ENCODE peak calls at places on chromosomes 2 and 18, in five cellular contexts. One of them, this sample, is unnamed.
A peak's percentile ranks its signal among the peaks of the same experiment; 100 is the strongest.

GRCh38 chr2:65402780-65403528 is 29.4 kb downstream of the SPRED2 start:
- DNase-seq in suprapubic skin: no peak
- DNase-seq in CD8-positive, alpha-beta memory T cell: no peak
- DNase-seq in fibroblast of the aortic adventitia: peak; percentile 90
- DNase-seq in hepatocyte: no peak
- DNase-seq in this sample: no peak

GRCh38 chr2:114807666-114808065 is 365.2 kb downstream of the DPP10 start:
- DNase-seq in hepatocyte: no peak
- DNase-seq in suprapubic skin: no peak
- DNase-seq in fibroblast of the aortic adventitia: no peak
- DNase-seq in CD8-positive, alpha-beta memory T cell: no peak
- DNase-seq in this sample: no peak

GRCh38 chr18:79948719-79949411 is 2.6 kb downstream of the SLC66A2 start:
- DNase-seq in hepatocyte: no peak
- DNase-seq in CD8-positive, alpha-beta memory T cell: no peak
- DNase-seq in suprapubic skin: peak; percentile 53
- DNase-seq in fibroblast of the aortic adventitia: no peak
- DNase-seq in this sample: no peak

GRCh38 chr2:74502720-74503505 is 3.5 kb upstream of the LBX2 start:
- DNase-seq in suprapubic skin: no peak
- DNase-seq in CD8-positive, alpha-beta memory T cell: no peak
- DNase-seq in fibroblast of the aortic adventitia: peak; percentile 86
- DNase-seq in hepatocyte: peak; percentile 92
- DNase-seq in this sample: no peak

GRCh38 chr18:62602706-62603105 is 79.9 kb downstream of the ZCCHC2 start:
- DNase-seq in fibroblast of the aortic adventitia: no peak
- DNase-seq in CD8-positive, alpha-beta memory T cell: no peak
- DNase-seq in suprapubic skin: no peak
- DNase-seq in hepatocyte: no peak
- DNase-seq in this sample: no peak

GRCh38 chr2:237196866-237197618 is 111.4 kb downstream of the COPS8 start:
- DNase-seq in CD8-positive, alpha-beta memory T cell: no peak
- DNase-seq in hepatocyte: no peak
- DNase-seq in fibroblast of the aortic adventitia: peak; percentile 79
- DNase-seq in suprapubic skin: no peak
- DNase-seq in this sample: no peak

GRCh38 chr2:223970343-223971128 is 13.3 kb downstream of the MRPL44 start:
- DNase-seq in fibroblast of the aortic adventitia: peak; percentile 85
- DNase-seq in hepatocyte: peak; percentile 70
- DNase-seq in suprapubic skin: no peak
- DNase-seq in CD8-positive, alpha-beta memory T cell: peak; percentile 48
- DNase-seq in this sample: no peak

GRCh38 chr2:1588051-1588993 is 156.0 kb downstream of the PXDN start:
- DNase-seq in hepatocyte: no peak
- DNase-seq in CD8-positive, alpha-beta memory T cell: no peak
- DNase-seq in suprapubic skin: no peak
- DNase-seq in fibroblast of the aortic adventitia: no peak
- DNase-seq in this sample: no peak

GRCh38 chr2:134132487-134132857 is 121.4 kb upstream of the MGAT5 start:
- DNase-seq in hepatocyte: no peak
- DNase-seq in fibroblast of the aortic adventitia: peak; percentile 8
- DNase-seq in suprapubic skin: no peak
- DNase-seq in CD8-positive, alpha-beta memory T cell: no peak
- DNase-seq in this sample: no peak

GRCh38 chr2:30404354-30405265 is 42.4 kb upstream of the LCLAT1 start:
- DNase-seq in hepatocyte: peak; percentile 51
- DNase-seq in suprapubic skin: no peak
- DNase-seq in fibroblast of the aortic adventitia: peak; percentile 89
- DNase-seq in CD8-positive, alpha-beta memory T cell: no peak
- DNase-seq in this sample: no peak

GRCh38 chr2:164972216-164972615 is 16.9 kb upstream of the SLC38A11 start:
- DNase-seq in hepatocyte: no peak
- DNase-seq in CD8-positive, alpha-beta memory T cell: no peak
- DNase-seq in fibroblast of the aortic adventitia: no peak
- DNase-seq in suprapubic skin: no peak
- DNase-seq in this sample: no peak
- H3K4me3 ChIP-seq in hepatocyte: no peak overlapping the region
- H3K4me3 ChIP-seq in CD8-positive, alpha-beta memory T cell: no peak overlapping the region
- H3K4me3 ChIP-seq in fibroblast of the aortic adventitia: no peak overlapping the region
- H3K4me3 ChIP-seq in suprapubic skin: no peak overlapping the region
- H3K4me3 ChIP-seq in this sample: no peak overlapping the region

GRCh38 chr2:218275368-218276072 is 5.2 kb downstream of the PNKD start:
- DNase-seq in fibroblast of the aortic adventitia: no peak
- DNase-seq in suprapubic skin: no peak
- DNase-seq in hepatocyte: no peak
- DNase-seq in CD8-positive, alpha-beta memory T cell: no peak
- DNase-seq in this sample: no peak

GRCh38 chr2:218271865-218272530 is 1.7 kb downstream of the PNKD start:
- DNase-seq in fibroblast of the aortic adventitia: no peak
- DNase-seq in CD8-positive, alpha-beta memory T cell: no peak
- DNase-seq in hepatocyte: no peak
- DNase-seq in suprapubic skin: no peak
- DNase-seq in this sample: no peak

GRCh38 chr2:218272531-218273212 is 2.4 kb downstream of the PNKD start:
- DNase-seq in CD8-positive, alpha-beta memory T cell: peak; percentile 74
- DNase-seq in suprapubic skin: peak; percentile 96
- DNase-seq in fibroblast of the aortic adventitia: peak; percentile 99
- DNase-seq in hepatocyte: peak; percentile 94
- DNase-seq in this sample: no peak

GRCh38 chr2:218274586-218274985 is 4.3 kb downstream of the PNKD start:
- DNase-seq in hepatocyte: no peak
- DNase-seq in CD8-positive, alpha-beta memory T cell: no peak
- DNase-seq in suprapubic skin: no peak
- DNase-seq in fibroblast of the aortic adventitia: no peak
- DNase-seq in this sample: no peak

DNA sequence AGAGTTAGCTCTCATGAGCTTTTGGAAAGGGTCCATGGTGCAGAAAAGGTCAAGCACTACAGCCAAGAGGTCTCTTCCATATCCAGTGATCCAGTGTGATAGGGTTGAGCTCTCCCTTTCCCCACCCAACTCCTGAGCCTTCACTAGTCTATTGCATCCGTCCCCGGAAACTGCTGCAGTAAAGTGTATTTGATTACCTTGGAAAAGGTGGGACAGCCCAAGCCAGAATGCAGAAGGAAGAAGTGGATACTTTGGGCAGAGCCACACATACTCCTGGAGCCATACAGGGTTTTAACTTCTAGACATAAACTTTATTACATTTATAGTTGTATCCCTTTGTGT is 3.6 kb downstream of the PNKD start:
- DNase-seq in suprapubic skin: no peak
- DNase-seq in CD8-positive, alpha-beta memory T cell: no peak
- DNase-seq in hepatocyte: no peak
- DNase-seq in fibroblast of the aortic adventitia: no peak
- DNase-seq in this sample: no peak
- H3K4me3 ChIP-seq in suprapubic skin: no peak overlapping the region
- H3K4me3 ChIP-seq in CD8-positive, alpha-beta memory T cell: no peak overlapping the region
- H3K4me3 ChIP-seq in hepatocyte: no peak overlapping the region
- H3K4me3 ChIP-seq in fibroblast of the aortic adventitia: no peak overlapping the region
- H3K4me3 ChIP-seq in this sample: no peak overlapping the region

DNA sequence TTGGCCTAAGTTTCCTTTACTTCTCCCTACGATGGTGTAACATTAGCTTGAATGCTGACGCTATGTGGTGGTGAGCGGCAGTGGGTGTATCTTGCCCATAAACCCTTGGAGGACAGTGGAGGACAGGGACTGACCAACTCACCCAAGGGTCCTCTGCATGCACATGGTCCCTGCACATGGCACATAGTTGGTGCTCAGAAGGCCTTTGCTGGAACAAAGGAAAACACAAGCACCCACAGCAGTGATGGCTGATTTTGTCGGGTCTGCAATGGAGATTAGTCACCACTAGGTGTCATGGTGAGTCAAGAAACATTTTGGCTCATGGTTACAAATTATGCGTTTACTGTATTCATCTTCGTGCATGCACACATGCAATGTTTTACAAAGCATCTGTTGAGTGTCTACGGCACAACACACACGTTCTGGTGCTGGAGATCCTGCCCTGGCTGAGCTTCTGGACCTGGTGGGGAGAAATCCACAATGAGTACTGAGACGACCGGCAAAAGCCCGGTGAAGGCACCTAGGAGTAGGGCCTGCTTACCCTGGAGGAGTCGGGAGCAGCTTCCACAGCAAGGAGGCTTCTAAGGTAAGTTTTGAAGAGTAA is 44.0 kb downstream of the PDCL3 start:
- DNase-seq in CD8-positive, alpha-beta memory T cell: peak; percentile 45
- DNase-seq in suprapubic skin: no peak
- DNase-seq in hepatocyte: peak; percentile 50
- DNase-seq in fibroblast of the aortic adventitia: peak; percentile 59
- DNase-seq in this sample: no peak
- H3K4me3 ChIP-seq in CD8-positive, alpha-beta memory T cell: no peak overlapping the region
- H3K4me3 ChIP-seq in suprapubic skin: no peak overlapping the region
- H3K4me3 ChIP-seq in hepatocyte: no peak overlapping the region
- H3K4me3 ChIP-seq in fibroblast of the aortic adventitia: no peak overlapping the region
- H3K4me3 ChIP-seq in this sample: no peak overlapping the region

GRCh38 chr2:37322368-37322767 is 2.3 kb downstream of the PRKD3 start:
- DNase-seq in CD8-positive, alpha-beta memory T cell: no peak
- DNase-seq in hepatocyte: no peak
- DNase-seq in fibroblast of the aortic adventitia: peak; percentile 62
- DNase-seq in suprapubic skin: no peak
- DNase-seq in this sample: no peak

GRCh38 chr2:37323770-37324535 is 680 bp downstream of the PRKD3 start:
- DNase-seq in CD8-positive, alpha-beta memory T cell: peak; percentile 62
- DNase-seq in suprapubic skin: no peak
- DNase-seq in fibroblast of the aortic adventitia: peak; percentile 50
- DNase-seq in hepatocyte: peak; percentile 44
- DNase-seq in this sample: no peak

GRCh38 chr2:37324536-37324785 is 172 bp downstream of the PRKD3 start:
- DNase-seq in fibroblast of the aortic adventitia: peak; percentile 72
- DNase-seq in CD8-positive, alpha-beta memory T cell: no peak
- DNase-seq in hepatocyte: peak; percentile 93
- DNase-seq in suprapubic skin: peak; percentile 89
- DNase-seq in this sample: no peak

GRCh38 chr2:37324786-37325624 is at the start of gene PRKD3:
- DNase-seq in hepatocyte: peak; percentile 52
- DNase-seq in CD8-positive, alpha-beta memory T cell: peak; percentile 71
- DNase-seq in suprapubic skin: peak; percentile 83
- DNase-seq in fibroblast of the aortic adventitia: peak; percentile 46
- DNase-seq in this sample: no peak

DNA sequence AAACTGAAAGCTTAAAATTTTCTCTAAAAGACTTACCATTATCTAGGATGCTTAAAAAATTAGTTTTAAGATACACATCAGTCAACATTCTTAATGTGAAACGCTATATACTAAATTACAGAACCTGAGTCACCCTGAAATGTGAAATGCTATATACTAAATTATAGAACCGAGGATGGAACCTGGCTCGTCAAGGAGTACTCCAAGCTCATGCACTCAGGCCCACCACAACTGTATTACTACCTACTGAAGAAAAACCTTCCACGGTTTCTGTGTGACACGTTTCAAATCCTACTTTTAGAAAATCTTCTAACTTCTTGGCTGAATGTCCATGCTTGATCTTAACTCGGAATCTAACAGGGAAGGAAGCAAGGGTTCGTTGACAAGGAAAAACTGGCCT is 1.5 kb downstream of the PRKD3 start:
- DNase-seq in suprapubic skin: no peak
- DNase-seq in CD8-positive, alpha-beta memory T cell: no peak
- DNase-seq in fibroblast of the aortic adventitia: peak; percentile 32
- DNase-seq in hepatocyte: no peak
- DNase-seq in this sample: no peak
- H3K4me3 ChIP-seq in suprapubic skin: peak overlapping the region; percentile 82
- H3K4me3 ChIP-seq in CD8-positive, alpha-beta memory T cell: peak overlapping the region; percentile 61
- H3K4me3 ChIP-seq in fibroblast of the aortic adventitia: peak overlapping the region; percentile 88
- H3K4me3 ChIP-seq in hepatocyte: peak overlapping the region; percentile 77
- H3K4me3 ChIP-seq in this sample: peak overlapping the region; percentile 77

GRCh38 chr18:12960395-12960794 is 12.6 kb downstream of the SEH1L start:
- DNase-seq in hepatocyte: no peak
- DNase-seq in fibroblast of the aortic adventitia: no peak
- DNase-seq in CD8-positive, alpha-beta memory T cell: no peak
- DNase-seq in suprapubic skin: no peak
- DNase-seq in this sample: no peak

GRCh38 chr18:12963069-12963468 is 15.3 kb downstream of the SEH1L start:
- DNase-seq in fibroblast of the aortic adventitia: no peak
- DNase-seq in suprapubic skin: no peak
- DNase-seq in hepatocyte: no peak
- DNase-seq in CD8-positive, alpha-beta memory T cell: no peak
- DNase-seq in this sample: no peak

GRCh38 chr18:12960846-12961397 is 13.1 kb downstream of the SEH1L start:
- DNase-seq in fibroblast of the aortic adventitia: no peak
- DNase-seq in suprapubic skin: no peak
- DNase-seq in CD8-positive, alpha-beta memory T cell: no peak
- DNase-seq in hepatocyte: peak; percentile 35
- DNase-seq in this sample: no peak

GRCh38 chr18:12958478-12958877 is 10.7 kb downstream of the SEH1L start:
- DNase-seq in hepatocyte: no peak
- DNase-seq in suprapubic skin: no peak
- DNase-seq in fibroblast of the aortic adventitia: no peak
- DNase-seq in CD8-positive, alpha-beta memory T cell: no peak
- DNase-seq in this sample: no peak
- H3K4me3 ChIP-seq in hepatocyte: no peak overlapping the region
- H3K4me3 ChIP-seq in suprapubic skin: no peak overlapping the region
- H3K4me3 ChIP-seq in fibroblast of the aortic adventitia: no peak overlapping the region
- H3K4me3 ChIP-seq in CD8-positive, alpha-beta memory T cell: no peak overlapping the region
- H3K4me3 ChIP-seq in this sample: no peak overlapping the region

DNA sequence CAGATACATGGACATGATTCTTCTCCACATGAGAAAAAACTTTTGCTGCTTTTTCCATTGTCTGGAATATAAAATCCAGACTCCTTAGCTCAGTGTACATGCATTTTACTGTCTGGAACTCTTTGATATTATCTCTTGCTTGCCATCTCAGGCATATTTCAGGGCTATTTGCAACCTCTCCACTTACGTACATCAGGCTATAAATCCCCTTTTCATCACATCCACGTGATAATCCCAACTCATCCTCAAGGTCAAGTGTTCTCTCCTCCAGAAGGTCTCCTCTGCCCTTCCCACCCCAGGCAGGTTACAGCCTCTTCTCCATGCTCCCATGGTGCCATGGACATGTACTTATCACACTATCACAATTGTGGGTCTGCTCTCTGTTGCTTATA is 202.4 kb upstream of the RBMS1 start:
- DNase-seq in CD8-positive, alpha-beta memory T cell: no peak
- DNase-seq in fibroblast of the aortic adventitia: no peak
- DNase-seq in suprapubic skin: no peak
- DNase-seq in hepatocyte: no peak
- DNase-seq in this sample: no peak
- H3K4me3 ChIP-seq in CD8-positive, alpha-beta memory T cell: no peak overlapping the region
- H3K4me3 ChIP-seq in fibroblast of the aortic adventitia: no peak overlapping the region
- H3K4me3 ChIP-seq in suprapubic skin: no peak overlapping the region
- H3K4me3 ChIP-seq in hepatocyte: no peak overlapping the region
- H3K4me3 ChIP-seq in this sample: no peak overlapping the region

DNA sequence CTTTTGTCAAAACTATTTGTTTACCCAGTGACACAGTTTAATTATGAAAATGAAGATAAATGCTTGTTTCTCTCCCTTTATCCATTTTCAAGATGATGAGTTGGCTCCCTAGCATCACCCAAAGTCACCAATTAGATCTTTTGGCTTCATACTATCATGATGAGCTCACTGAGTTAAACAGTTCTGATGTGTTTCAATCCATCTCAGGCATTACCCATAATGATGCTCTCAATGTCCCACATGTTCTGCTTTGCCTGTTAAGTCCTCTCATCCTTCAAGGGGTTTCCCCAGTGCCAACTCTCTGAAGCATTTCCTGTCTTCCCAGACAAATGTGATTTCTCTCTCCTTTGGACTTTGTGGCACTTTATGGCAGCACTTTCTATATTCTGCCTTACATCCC is 92.7 kb downstream of the EPB41L3 start:
- DNase-seq in suprapubic skin: no peak
- DNase-seq in fibroblast of the aortic adventitia: no peak
- DNase-seq in hepatocyte: no peak
- DNase-seq in CD8-positive, alpha-beta memory T cell: no peak
- DNase-seq in this sample: no peak
- H3K4me3 ChIP-seq in suprapubic skin: no peak overlapping the region
- H3K4me3 ChIP-seq in fibroblast of the aortic adventitia: no peak overlapping the region
- H3K4me3 ChIP-seq in hepatocyte: no peak overlapping the region
- H3K4me3 ChIP-seq in CD8-positive, alpha-beta memory T cell: no peak overlapping the region
- H3K4me3 ChIP-seq in this sample: no peak overlapping the region

GRCh38 chr2:216701544-216701943 is 6.2 kb upstream of the IGFBP5 start:
- DNase-seq in fibroblast of the aortic adventitia: no peak
- DNase-seq in suprapubic skin: no peak
- DNase-seq in hepatocyte: no peak
- DNase-seq in CD8-positive, alpha-beta memory T cell: no peak
- DNase-seq in this sample: no peak
- H3K4me3 ChIP-seq in fibroblast of the aortic adventitia: no peak overlapping the region
- H3K4me3 ChIP-seq in suprapubic skin: no peak overlapping the region
- H3K4me3 ChIP-seq in hepatocyte: no peak overlapping the region
- H3K4me3 ChIP-seq in CD8-positive, alpha-beta memory T cell: no peak overlapping the region
- H3K4me3 ChIP-seq in this sample: no peak overlapping the region

This sample was measured in vagina.